ENCODE peak calls at places on chromosome 14, in five cellular contexts. R is astrocyte of the spinal cord, J is retinal pigment epithelial cell, C is cardiac fibroblast, B is fibroblast of pulmonary artery. I is an unnamed sample.
A peak's percentile ranks its signal among the peaks of the same experiment; 100 is the strongest.

GRCh38 chr14:65229431-65230286 is 127.3 kb upstream of the MAX start:
- DNase-seq in R (peak; percentile 54), J (no peak), C (peak; percentile 46), B (peak; percentile 43), I (no peak)

GRCh38 chr14:91257328-91258020 is 13.0 kb upstream of the GPR68 start:
- DNase-seq in R (no peak), J (no peak), C (no peak), B (no peak), I (no peak)

GRCh38 chr14:100827751-100828447 is 2.0 kb downstream of the MEG3 start:
- DNase-seq in R (peak; percentile 76), J (no peak), C (peak; percentile 81), B (peak; percentile 81), I (no peak)

GRCh38 chr14:58738189-58738836 is 100.6 kb downstream of the DACT1 start:
- DNase-seq in R (peak; percentile 89), J (no peak), C (peak; percentile 51), B (peak; percentile 81), I (peak; percentile 71)

GRCh38 chr14:72183631-72184030 is 251.4 kb downstream of the RGS6 start:
- DNase-seq in R (no peak), J (no peak), C (no peak), B (no peak), I (no peak)

GRCh38 chr14:55500219-55500701 is 59.8 kb upstream of the TBPL2 start:
- DNase-seq in R (no peak), J (no peak), C (no peak), B (no peak), I (no peak)

GRCh38 chr14:92973265-92973797 is 50.4 kb downstream of the CHGA start:
- DNase-seq in R (peak; percentile 44), J (no peak), C (peak; percentile 95), B (peak; percentile 72), I (peak; percentile 39)

GRCh38 chr14:51846631-51847488 is 13.6 kb upstream of the GNG2 start:
- DNase-seq in R (peak; percentile 60), J (no peak), C (peak; percentile 86), B (peak; percentile 90), I (no peak)

GRCh38 chr14:95493503-95493902 is 22.9 kb downstream of the SYNE3 start:
- DNase-seq in R (no peak), J (no peak), C (no peak), B (no peak), I (no peak)

GRCh38 chr14:105850853-105851581 is 324.6 kb downstream of the TMEM121 start:
- DNase-seq in R (no peak), J (no peak), C (no peak), B (no peak), I (no peak)

GRCh38 chr14:24673534-24674203 is 39.7 kb upstream of the GZMB start:
- DNase-seq in R (no peak), J (no peak), C (no peak), B (no peak), I (no peak)

GRCh38 chr14:85535916-85536834 is 6.2 kb downstream of the FLRT2 start:
- DNase-seq in R (peak; percentile 67), J (no peak), C (peak; percentile 69), B (peak; percentile 76), I (no peak)

GRCh38 chr14:103404032-103404918 is 19.1 kb downstream of the MARK3 start:
- DNase-seq in R (no peak), J (no peak), C (peak; percentile 63), B (peak; percentile 55), I (no peak)

GRCh38 chr14:59481407-59482119 is 2.6 kb downstream of the L3HYPDH start:
- DNase-seq in R (peak; percentile 26), J (no peak), C (peak; percentile 81), B (peak; percentile 83), I (no peak)

GRCh38 chr14:76918176-76918750 is 92.1 kb downstream of the LRRC74A start:
- DNase-seq in R (peak; percentile 93), J (peak; percentile 56), C (peak; percentile 95), B (peak; percentile 92), I (no peak)

GRCh38 chr14:56794557-56795283 is 15.6 kb downstream of the OTX2 start:
- DNase-seq in R (no peak), J (no peak), C (no peak), B (no peak), I (no peak)

GRCh38 chr14:88791629-88792571 is 853 bp downstream of the EML5 start:
- DNase-seq in R (no peak), J (no peak), C (no peak), B (no peak), I (no peak)

GRCh38 chr14:85532981-85533820 is 3.3 kb downstream of the FLRT2 start:
- DNase-seq in R (peak; percentile 81), J (no peak), C (peak; percentile 92), B (peak; percentile 91), I (no peak)

GRCh38 chr14:101561145-101561896 is at the start of gene DIO3:
- DNase-seq in R (no peak), J (no peak), C (peak; percentile 7), B (no peak), I (no peak)

GRCh38 chr14:39469094-39469710 is 37.0 kb upstream of the FBXO33 start:
- DNase-seq in R (no peak), J (no peak), C (peak; percentile 13), B (peak; percentile 21), I (no peak)

GRCh38 chr14:89648510-89648909 is 231.5 kb upstream of the FOXN3 start:
- DNase-seq in R (no peak), J (no peak), C (no peak), B (no peak), I (no peak)

GRCh38 chr14:62168564-62169155 is 406.4 kb downstream of the SNAPC1 start:
- DNase-seq in R (no peak), J (no peak), C (peak; percentile 2), B (no peak), I (no peak)

GRCh38 chr14:99755068-99755405 is 38.2 kb upstream of the EML1 start:
- DNase-seq in R (no peak), J (no peak), C (no peak), B (no peak), I (no peak)

GRCh38 chr14:49924852-49925251 is 32.0 kb downstream of the ARF6 start:
- DNase-seq in R (no peak), J (no peak), C (no peak), B (no peak), I (no peak)

GRCh38 chr14:49921401-49921800 is 28.5 kb downstream of the ARF6 start:
- DNase-seq in R (no peak), J (no peak), C (no peak), B (no peak), I (no peak)

GRCh38 chr14:49923881-49924280 is 31.0 kb downstream of the ARF6 start:
- DNase-seq in R (no peak), J (no peak), C (no peak), B (no peak), I (no peak)

GRCh38 chr14:49920935-49921334 is 28.1 kb downstream of the ARF6 start:
- DNase-seq in R (no peak), J (no peak), C (no peak), B (no peak), I (no peak)

DNA sequence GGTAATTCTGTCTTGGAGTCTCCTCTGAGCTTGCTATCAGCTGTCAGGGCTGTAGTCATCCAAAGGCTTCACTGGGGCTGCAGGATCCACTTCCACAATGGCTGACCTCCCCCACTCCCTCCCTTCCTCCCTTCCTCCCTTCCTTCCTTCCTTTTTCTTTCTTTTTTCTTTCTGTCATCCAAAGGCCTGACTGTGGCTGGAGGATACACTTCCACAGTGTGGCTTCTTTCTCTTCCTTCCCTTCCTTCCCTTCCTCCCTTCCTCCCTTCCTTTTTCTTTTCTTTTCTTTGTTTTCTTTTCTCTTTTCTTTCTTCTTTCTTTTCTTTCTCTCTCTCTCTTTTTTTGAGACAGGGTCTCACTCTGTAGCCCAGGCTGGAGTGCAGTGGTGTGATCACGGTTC is 30.6 kb downstream of the ARF6 start:
- DNase-seq in R (no peak), J (no peak), C (no peak), B (no peak), I (no peak)
- TF ChIP-seq CTCF in R (no peak), J (no peak), C (no peak), B (no peak), I (no peak)

DNA sequence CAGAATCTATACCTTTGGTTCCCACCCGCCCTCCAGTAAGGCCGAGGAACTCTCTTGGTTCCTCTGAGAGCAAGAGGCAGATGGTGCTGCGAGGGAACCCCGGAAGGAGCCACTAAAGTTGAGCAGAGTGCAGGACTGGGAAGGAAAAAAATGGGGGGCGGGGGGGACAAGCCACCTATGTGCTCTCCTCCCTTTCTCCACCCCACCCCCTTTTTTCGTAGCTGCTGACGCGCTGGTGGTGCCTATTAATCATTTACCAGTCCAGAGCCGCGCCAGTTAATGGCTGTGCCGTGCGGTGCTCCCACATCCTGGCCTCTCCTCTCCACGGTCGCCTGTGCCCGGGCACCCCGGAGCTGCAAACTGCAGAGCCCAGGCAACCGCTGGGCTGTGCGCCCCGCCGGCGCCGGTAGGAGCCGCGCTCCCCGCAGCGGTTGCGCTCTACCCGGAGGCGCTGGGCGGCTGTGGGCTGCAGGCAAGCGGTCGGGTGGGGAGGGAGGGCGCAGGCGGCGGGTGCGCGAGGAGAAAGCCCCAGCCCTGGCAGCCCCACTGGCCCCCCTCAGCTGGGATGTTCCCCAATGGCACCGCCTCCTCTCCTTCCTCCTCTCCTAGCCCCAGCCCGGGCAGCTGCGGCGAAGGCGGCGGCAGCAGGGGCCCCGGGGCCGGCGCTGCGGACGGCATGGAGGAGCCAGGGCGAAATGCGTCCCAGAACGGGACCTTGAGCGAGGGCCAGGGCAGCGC is 1.3 kb downstream of the SSTR1 start:
- DNase-seq in R (peak; percentile 23), J (no peak), C (peak; percentile 72), B (peak; percentile 69), I (no peak)
- TF ChIP-seq CTCF in R (peak; percentile 27), J (peak; percentile 37), C (peak; percentile 8), B (peak; percentile 26), I (peak; percentile 31)

DNA sequence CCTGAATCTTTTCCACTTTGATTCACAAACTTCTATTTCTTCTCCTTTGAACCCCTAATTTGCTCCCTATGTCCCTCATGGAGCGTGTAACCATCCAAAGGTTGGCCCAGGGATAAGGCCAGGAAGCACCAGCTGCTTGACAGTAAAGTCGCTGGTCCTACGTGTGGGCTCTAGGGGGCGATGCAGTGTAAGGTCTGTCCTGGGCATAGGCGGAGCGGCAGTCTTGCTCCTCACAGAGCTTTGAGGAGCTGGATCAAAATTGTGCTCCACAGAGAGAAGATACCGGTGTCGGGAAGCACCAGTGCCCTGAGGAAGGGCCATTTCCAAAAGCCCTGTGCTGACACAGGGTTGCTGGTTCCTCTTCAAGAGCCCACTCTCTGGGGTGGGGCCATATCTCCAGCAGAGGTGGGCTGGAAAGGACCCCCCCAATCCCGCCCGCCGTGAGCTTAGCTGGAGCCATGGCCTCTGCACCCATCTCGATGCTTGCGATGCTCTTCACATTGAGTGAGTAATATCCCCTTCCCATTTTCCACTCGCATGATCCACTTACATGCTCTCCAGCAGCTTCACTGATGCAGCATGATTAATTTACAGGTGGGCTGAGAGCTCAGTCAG is 49.9 kb upstream of the OR4E1 start:
- DNase-seq in R (no peak), J (no peak), C (no peak), B (peak; percentile 24), I (no peak)
- TF ChIP-seq CTCF in R (peak; percentile 36), J (peak; percentile 39), C (peak; percentile 16), B (peak; percentile 35), I (peak; percentile 44)

DNA sequence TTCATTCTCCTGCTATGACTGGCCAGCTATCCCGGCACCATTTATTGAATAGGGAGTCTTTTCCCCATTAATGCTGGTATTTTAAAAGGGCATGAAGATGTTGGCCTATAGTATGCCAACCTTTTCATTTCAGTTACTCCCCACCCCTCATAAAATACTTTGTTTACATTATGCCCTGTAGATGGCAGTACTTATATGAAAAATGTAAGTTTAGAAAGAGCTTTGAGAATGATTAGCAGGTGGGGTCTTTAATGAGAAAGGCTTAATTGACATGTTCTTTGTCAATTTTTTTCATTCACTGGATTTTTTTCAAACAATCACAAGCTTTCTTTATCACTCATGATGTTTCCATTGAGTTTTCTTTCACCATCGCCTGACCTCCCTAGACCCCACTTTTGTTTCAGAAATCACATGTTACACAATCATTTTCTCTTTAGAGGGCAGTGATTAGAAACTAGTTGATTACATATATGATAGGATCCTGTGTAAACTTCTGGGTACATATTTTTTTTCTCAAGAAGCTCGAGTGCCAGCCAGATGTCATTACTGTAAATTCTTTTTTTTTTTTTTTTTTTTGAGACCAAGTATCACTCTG is 62.6 kb upstream of the PSMA6 start:
- DNase-seq in R (no peak), J (no peak), C (peak; percentile 39), B (peak; percentile 38), I (no peak)
- TF ChIP-seq CTCF in R (peak; percentile 21), J (peak; percentile 36), C (no peak), B (peak; percentile 41), I (peak; percentile 22)